ENCODE peak calls at places on chromosomes 4 and X, in nine cellular contexts. W is AG09309, L is heart left ventricle, N is stomach, I is esophagus squamous epithelium, T is GM23338, G is astrocyte of the spinal cord, Z is gastrocnemius medialis, S is fibroblast of mammary gland. Y is an unnamed sample.

GRCh38 chrX:23907496-23908218 is at the start of the genes APOO and CXorf58:
- DNase-seq in T (peak), Z (peak), L (peak), I (peak), S (peak), G (peak), N (peak), W (no peak), Y (peak)

GRCh38 chrX:8345473-8345872 is 119.2 kb upstream of the VCX3B start:
- DNase-seq in T (no peak), G (peak), Z (no peak), I (no peak), W (no peak), N (no peak), S (peak), L (no peak), Y (no peak)

GRCh38 chr4:55028196-55028595 is 97.2 kb downstream of the KDR start:
- DNase-seq in T (no peak), L (no peak), Z (no peak), G (no peak), N (no peak), I (no peak), W (no peak), S (no peak), Y (no peak)

GRCh38 chrX:2451456-2452316 is 49.1 kb downstream of the DHRSX start:
- DNase-seq in G (peak), I (no peak), T (peak), N (no peak), L (no peak), W (no peak), S (peak), Z (no peak), Y (peak)

GRCh38 chrX:39953879-39954278 is 143.9 kb downstream of the BCOR start:
- DNase-seq in W (no peak), G (peak), N (peak), Z (peak), S (peak), T (no peak), I (no peak), L (peak), Y (peak)

GRCh38 chr4:151199496-151200190 is 77.3 kb upstream of the PRSS48 start:
- DNase-seq in Z (no peak), L (no peak), S (no peak), I (no peak), G (no peak), T (no peak), W (no peak), N (no peak), Y (no peak)

GRCh38 chr4:48008021-48008596 is 8.4 kb downstream of the CNGA1 start:
- DNase-seq in I (no peak), T (peak), G (peak), Z (no peak), W (no peak), S (peak), N (no peak), L (no peak), Y (no peak)

GRCh38 chrX:634306-634958 is 3.8 kb downstream of the SHOX start:
- DNase-seq in G (no peak), L (no peak), I (no peak), W (no peak), N (peak), Z (no peak), S (no peak), T (peak), Y (no peak)

GRCh38 chrX:21166302-21166982 is 207.8 kb upstream of the CNKSR2 start:
- DNase-seq in S (peak), Z (no peak), I (no peak), G (peak), W (no peak), L (no peak), T (peak), N (no peak), Y (peak)

GRCh38 chr4:162016991-162017390 is 146.8 kb downstream of the FSTL5 start:
- DNase-seq in S (no peak), T (no peak), L (no peak), Z (no peak), I (no peak), N (no peak), G (no peak), W (no peak), Y (no peak)

GRCh38 chr4:79689735-79690134 is 281.7 kb upstream of the GK2 start:
- DNase-seq in S (no peak), W (no peak), T (no peak), G (no peak), L (no peak), N (no peak), Z (no peak), I (no peak), Y (no peak)

GRCh38 chrX:7154040-7154597 is 6.2 kb upstream of the PUDP start:
- DNase-seq in G (peak), T (peak), N (no peak), W (no peak), L (no peak), S (no peak), I (no peak), Z (no peak), Y (no peak)

GRCh38 chr4:74118600-74119351 is 19.8 kb upstream of the CXCL2 start:
- DNase-seq in Z (no peak), W (no peak), T (no peak), L (no peak), G (no peak), I (no peak), S (no peak), N (no peak), Y (no peak)

GRCh38 chr4:139099366-139099982 is 77.5 kb downstream of the ELF2 start:
- DNase-seq in N (peak), S (peak), L (peak), G (peak), T (peak), I (peak), W (peak), Z (peak), Y (peak)

GRCh38 chr4:182242793-182243192 is 409 bp upstream of the TENM3 start:
- DNase-seq in Z (no peak), N (no peak), I (no peak), T (no peak), G (peak), W (no peak), S (no peak), L (no peak), Y (peak)

GRCh38 chr4:151674804-151675290 is 86.0 kb downstream of the GATB start:
- DNase-seq in W (no peak), N (peak), L (no peak), G (peak), S (peak), Z (no peak), T (peak), I (no peak), Y (no peak)

GRCh38 chr4:54909964-54910363 is 215.4 kb downstream of the KDR start:
- DNase-seq in N (no peak), G (no peak), T (no peak), L (no peak), S (no peak), W (no peak), I (no peak), Z (no peak), Y (no peak)

GRCh38 chrX:137848291-137848905 is 282.5 kb downstream of the ZIC3 start:
- DNase-seq in N (no peak), S (no peak), T (peak), Z (no peak), G (no peak), W (no peak), I (no peak), L (no peak), Y (no peak)

GRCh38 chrX:23773601-23774175 is 9.3 kb upstream of the SAT1 start:
- DNase-seq in I (no peak), N (no peak), T (no peak), W (no peak), Z (no peak), S (no peak), G (no peak), L (no peak), Y (no peak)

GRCh38 chr4:1627417-1628313 is 56.4 kb downstream of the FAM53A start:
- DNase-seq in T (no peak), L (no peak), S (no peak), Z (no peak), G (no peak), I (no peak), N (no peak), W (no peak), Y (no peak)

GRCh38 chr4:33941854-33942253 is 2302.5 kb downstream of the ARAP2 start:
- DNase-seq in L (no peak), T (no peak), N (no peak), G (no peak), I (no peak), W (no peak), S (no peak), Z (no peak), Y (no peak)

GRCh38 chrX:130539721-130540321 is 138.0 kb downstream of the RBMX2 start:
- DNase-seq in I (no peak), S (peak), T (peak), N (peak), Z (no peak), G (peak), L (peak), W (no peak), Y (peak)

GRCh38 chr4:159390648-159391047 is 287.8 kb downstream of the RAPGEF2 start:
- DNase-seq in W (peak), T (no peak), Z (no peak), I (no peak), N (no peak), G (peak), L (no peak), S (peak), Y (peak)

GRCh38 chr4:171814545-171814944 is 1.3 kb downstream of the GALNTL6 start:
- DNase-seq in G (no peak), W (no peak), Z (no peak), L (no peak), T (peak), S (no peak), N (no peak), I (no peak), Y (no peak)

GRCh38 chr4:140661550-140661949 is 92.8 kb upstream of the UCP1 start:
- DNase-seq in I (no peak), L (no peak), W (no peak), T (no peak), S (no peak), Z (no peak), N (no peak), G (no peak), Y (no peak)

GRCh38 chr4:150367326-150367725 is 214.6 kb upstream of the MAB21L2 start:
- DNase-seq in Z (no peak), N (no peak), W (no peak), S (no peak), L (no peak), G (no peak), I (no peak), T (peak), Y (no peak)

GRCh38 chr4:51884055-51884454 is 41.1 kb downstream of the DCUN1D4 start:
- DNase-seq in G (no peak), T (peak), Z (no peak), N (no peak), L (no peak), W (no peak), I (no peak), S (no peak), Y (peak)

GRCh38 chr4:51880016-51880915 is 37.3 kb downstream of the DCUN1D4 start:
- DNase-seq in S (peak), G (no peak), I (no peak), L (no peak), N (no peak), Z (no peak), T (no peak), W (peak), Y (no peak)

GRCh38 chr4:51885371-51885770 is 42.4 kb downstream of the DCUN1D4 start:
- DNase-seq in W (no peak), S (peak), T (peak), G (peak), I (no peak), L (no peak), N (no peak), Z (no peak), Y (peak)

DNA sequence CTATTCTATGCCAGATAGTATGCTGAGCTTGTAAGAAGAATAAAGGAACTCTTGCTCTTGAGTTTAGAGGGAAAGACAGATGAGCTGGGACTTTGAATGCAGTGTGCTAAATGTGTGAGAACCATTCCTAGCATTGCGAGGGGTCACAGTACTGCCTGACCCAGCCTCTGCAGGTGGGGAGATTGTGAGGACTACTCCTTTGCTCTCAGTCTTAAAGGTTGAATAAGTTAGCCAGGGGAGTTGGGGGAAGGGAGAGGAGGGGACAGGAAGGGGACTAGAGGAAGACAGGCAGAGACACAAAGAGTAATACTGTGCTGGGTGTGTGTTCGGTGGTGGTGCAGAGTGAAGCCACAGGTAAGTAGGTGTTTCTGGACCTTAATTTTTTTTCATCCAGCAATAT is 41.7 kb downstream of the DCUN1D4 start:
- DNase-seq in T (peak), N (no peak), W (no peak), Z (no peak), G (no peak), S (no peak), L (no peak), I (no peak), Y (no peak)
- H3K4me3 ChIP-seq in T (no peak), N (no peak), W (no peak), Z (no peak), G (no peak), S (no peak), L (no peak), I (no peak), Y (no peak)

GRCh38 chrX:133254666-133255065 is 36.5 kb upstream of the TFDP3 start:
- DNase-seq in T (no peak), G (peak), Z (no peak), S (peak), N (no peak), I (no peak), W (no peak), L (no peak), Y (no peak)

GRCh38 chrX:133246921-133247320 is 28.8 kb upstream of the TFDP3 start:
- DNase-seq in W (no peak), L (no peak), S (no peak), Z (no peak), T (no peak), N (no peak), G (no peak), I (no peak), Y (no peak)

GRCh38 chrX:133250184-133251080 is 32.3 kb upstream of the TFDP3 start:
- DNase-seq in S (no peak), N (no peak), T (no peak), G (no peak), W (no peak), Z (no peak), L (no peak), I (no peak), Y (no peak)

GRCh38 chrX:133248177-133248576 is 30.0 kb upstream of the TFDP3 start:
- DNase-seq in G (no peak), I (no peak), S (no peak), T (no peak), Z (no peak), W (no peak), L (no peak), N (no peak), Y (no peak)

DNA sequence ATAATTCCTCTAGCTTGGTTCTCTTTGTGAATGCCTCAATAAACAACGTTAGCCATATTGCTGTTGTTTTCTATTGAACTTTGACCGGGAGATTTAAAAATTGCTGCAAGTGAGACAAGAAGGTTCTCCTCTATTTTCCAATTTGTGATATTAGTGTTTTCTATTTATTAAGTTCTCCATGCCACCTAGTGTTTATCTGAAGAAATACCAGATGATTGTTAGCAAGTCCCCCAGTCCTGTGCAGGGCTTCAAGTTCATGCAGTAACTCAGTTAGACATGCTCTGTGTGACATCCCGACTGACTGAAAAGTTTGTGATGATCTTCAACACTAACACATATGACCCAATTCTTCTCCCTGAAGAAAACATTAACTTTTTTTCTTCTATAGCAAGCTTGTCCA is 31.5 kb upstream of the TFDP3 start:
- DNase-seq in I (no peak), Z (no peak), G (no peak), L (no peak), T (no peak), S (peak), W (no peak), N (no peak), Y (no peak)
- TF ChIP-seq CTCF in I (no peak), Z (no peak), G (no peak), L (no peak), T (peak), S (peak), W (peak), N (no peak), Y (peak)

GRCh38 chrX:70442224-70442623 is 2.4 kb upstream of the DLG3 start:
- DNase-seq in G (no peak), S (no peak), Z (no peak), T (no peak), N (no peak), I (no peak), L (no peak), W (no peak), Y (no peak)

GRCh38 chrX:70445876-70446275 is 1.2 kb downstream of the DLG3 start:
- DNase-seq in Z (no peak), N (no peak), G (no peak), T (no peak), L (no peak), W (no peak), I (no peak), S (no peak), Y (no peak)

GRCh38 chrX:70446380-70447350 is 2.0 kb downstream of the DLG3 start:
- DNase-seq in I (no peak), N (no peak), L (no peak), Z (no peak), S (no peak), T (no peak), G (no peak), W (no peak), Y (no peak)

GRCh38 chrX:70445197-70445656 is 592 bp downstream of the DLG3 start:
- DNase-seq in S (no peak), L (no peak), T (peak), N (no peak), Z (no peak), I (no peak), G (no peak), W (no peak), Y (no peak)

DNA sequence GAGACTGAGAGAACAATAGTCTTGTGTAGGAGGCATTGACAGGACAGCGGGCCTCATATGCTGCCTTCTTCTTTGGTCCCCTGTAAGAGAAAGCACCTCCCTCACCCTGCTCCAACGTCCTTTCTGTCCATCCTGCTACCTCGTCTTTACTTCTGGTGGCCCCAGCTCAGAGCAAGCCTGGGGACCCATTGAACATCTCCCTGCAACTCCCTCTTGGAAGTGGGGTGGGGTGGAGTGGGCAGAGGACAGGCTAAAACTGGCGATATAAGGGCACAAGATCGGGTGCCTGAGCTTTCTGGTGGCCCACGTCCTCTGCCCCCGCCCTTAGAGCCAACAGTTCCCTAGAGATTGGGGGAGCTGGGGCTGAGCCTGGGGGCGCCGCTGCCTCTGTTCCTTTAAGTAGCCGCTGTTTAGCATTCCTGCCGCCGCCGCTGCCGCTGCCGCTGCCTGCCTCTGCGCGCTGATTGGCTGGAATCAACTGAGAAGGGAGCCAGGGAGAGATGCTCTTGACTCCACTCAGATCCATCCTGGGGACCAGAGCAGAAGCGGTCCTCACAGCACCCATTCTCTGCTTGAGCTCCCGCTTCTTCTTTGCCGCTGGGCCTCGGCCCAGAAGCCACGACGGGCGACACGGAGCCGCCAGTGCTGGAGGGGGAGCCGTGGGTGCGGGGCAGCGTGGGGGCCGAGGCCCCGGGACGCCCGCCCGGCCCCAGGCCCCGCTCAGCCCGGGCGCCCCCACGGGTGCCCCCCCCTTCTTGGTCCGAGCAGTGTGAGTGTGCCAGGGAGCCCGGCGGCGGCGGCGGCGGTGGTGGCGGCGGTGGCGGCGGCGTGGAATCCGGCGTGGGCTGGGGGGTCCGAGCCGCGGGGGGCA is at the start of gene DLG3:
- DNase-seq in T (peak), S (peak), W (no peak), Z (no peak), G (peak), L (no peak), I (no peak), N (no peak), Y (no peak)
- H3K4me3 ChIP-seq in T (peak), S (no peak), W (no peak), Z (peak), G (no peak), L (peak), I (peak), N (peak), Y (no peak)

DNA sequence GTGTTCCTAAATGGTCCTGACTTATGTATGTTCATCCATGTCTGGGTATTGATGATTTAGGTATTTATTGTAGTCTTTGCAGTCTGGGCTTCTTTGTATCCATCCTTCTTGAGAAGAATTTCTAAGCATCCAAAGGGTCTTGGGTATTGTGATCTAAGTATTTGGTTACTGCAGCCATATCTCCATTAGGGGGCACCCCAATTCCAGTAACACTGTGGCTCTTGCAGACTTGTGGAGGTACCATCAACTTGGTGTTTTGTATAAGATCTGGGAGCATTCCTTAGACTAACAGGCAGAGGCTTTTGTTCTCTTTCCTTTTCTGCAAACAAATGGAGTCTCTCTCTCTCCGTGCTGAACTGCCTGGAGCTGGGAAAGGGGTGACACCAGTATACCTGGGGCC is 113.7 kb upstream of the NEXMIF start:
- DNase-seq in W (peak), T (peak), L (no peak), I (no peak), S (peak), Z (no peak), N (no peak), G (no peak), Y (no peak)
- TF ChIP-seq CTCF in W (peak), T (peak), L (no peak), I (no peak), S (peak), Z (no peak), N (no peak), G (peak), Y (no peak)

DNA sequence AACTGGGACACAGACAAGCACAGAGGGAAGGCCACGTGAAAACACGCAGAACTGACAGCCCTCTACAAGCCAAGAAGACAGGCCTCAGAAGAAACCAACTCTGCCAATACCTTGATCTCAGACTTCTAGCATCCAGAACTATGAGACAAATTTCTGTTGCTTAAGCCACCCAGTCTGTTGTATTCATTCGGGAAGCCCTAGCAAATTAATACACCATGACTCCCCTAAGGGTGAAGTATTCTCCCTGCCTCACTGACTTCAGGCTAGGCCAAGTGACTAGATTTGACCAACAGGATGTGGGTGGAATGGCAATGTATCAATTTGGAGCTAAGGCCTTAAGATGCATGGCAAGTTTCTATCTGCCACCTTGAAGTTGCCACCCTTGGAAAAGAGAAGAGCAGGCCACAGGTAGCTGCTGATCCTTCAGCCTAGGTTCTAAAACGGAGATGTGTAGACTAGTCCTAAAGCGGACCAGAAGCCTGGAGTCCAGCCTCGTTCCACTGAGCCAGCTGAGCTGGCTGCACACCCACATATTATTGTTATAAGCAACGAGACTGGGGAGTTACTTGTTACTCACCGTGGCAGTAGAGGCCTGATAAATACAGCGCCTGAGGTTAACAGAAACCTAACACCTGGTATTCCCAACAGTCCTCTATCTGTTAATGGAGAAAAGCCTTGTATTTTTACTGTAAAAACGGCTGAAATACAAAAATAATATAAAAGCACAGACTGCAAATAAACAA is 16.5 kb downstream of the SCARB2 start:
- DNase-seq in W (no peak), G (peak), I (no peak), S (peak), T (no peak), L (no peak), Z (no peak), N (no peak), Y (no peak)
- H3K4me3 ChIP-seq in W (no peak), G (no peak), I (no peak), S (no peak), T (no peak), L (no peak), Z (no peak), N (no peak), Y (no peak)

Y was measured in astrocyte of the cerebellum.